ENCODE peak calls at places on chromosomes 2 and 18, in ten cellular contexts. H is heart left ventricle, E is Caco-2, M is HCT116, O is psoas muscle, Z is DND-41, I is pancreas, B is neural progenitor cell, U is uterus, S is heart right ventricle. F is an unnamed sample. For H3K4me1, the result is how much of the 10 kb centered on the place peaks cover.

GRCh38 chr2:170643346-170643745 is 71.8 kb upstream of the SP5 start:
- DNase-seq in E (no peak), I (no peak), S (no peak), O (no peak), M (no peak), H (no peak), Z (no peak), B (no peak), U (no peak), F (no peak)

GRCh38 chr18:13501896-13502295 is 224.5 kb downstream of the FAM210A start:
- DNase-seq in S (no peak), O (no peak), U (no peak), M (no peak), E (no peak), H (no peak), Z (no peak), B (no peak), I (no peak), F (no peak)

GRCh38 chr2:25071962-25072361 is 30.1 kb downstream of the EFR3B start:
- DNase-seq in S (no peak), H (no peak), E (no peak), B (no peak), Z (no peak), I (no peak), O (no peak), M (no peak), U (no peak), F (no peak)

GRCh38 chr18:50133526-50133925 is 61.4 kb downstream of the MYO5B start:
- DNase-seq in I (no peak), Z (no peak), E (no peak), B (no peak), H (no peak), S (no peak), U (no peak), M (no peak), O (no peak), F (no peak)

GRCh38 chr2:85584857-85585780 is 888 bp downstream of the VAMP5 start:
- DNase-seq in O (peak), H (peak), S (no peak), B (no peak), U (peak), Z (peak), I (peak), E (peak), M (no peak), F (peak)

GRCh38 chr2:133389569-133389968 is 178.7 kb downstream of the NCKAP5 start:
- DNase-seq in E (no peak), O (no peak), H (no peak), I (no peak), Z (no peak), B (no peak), M (no peak), S (no peak), U (no peak), F (no peak)

GRCh38 chr2:8630676-8631464 is 51.0 kb upstream of the ID2 start:
- DNase-seq in I (no peak), O (no peak), S (no peak), E (no peak), H (no peak), Z (no peak), M (no peak), U (no peak), B (no peak), F (no peak)

GRCh38 chr2:177689623-177690022 is 297.1 kb downstream of the AGPS start:
- DNase-seq in S (no peak), M (no peak), H (no peak), U (no peak), I (no peak), O (no peak), Z (peak), E (no peak), B (peak), F (no peak)

DNA sequence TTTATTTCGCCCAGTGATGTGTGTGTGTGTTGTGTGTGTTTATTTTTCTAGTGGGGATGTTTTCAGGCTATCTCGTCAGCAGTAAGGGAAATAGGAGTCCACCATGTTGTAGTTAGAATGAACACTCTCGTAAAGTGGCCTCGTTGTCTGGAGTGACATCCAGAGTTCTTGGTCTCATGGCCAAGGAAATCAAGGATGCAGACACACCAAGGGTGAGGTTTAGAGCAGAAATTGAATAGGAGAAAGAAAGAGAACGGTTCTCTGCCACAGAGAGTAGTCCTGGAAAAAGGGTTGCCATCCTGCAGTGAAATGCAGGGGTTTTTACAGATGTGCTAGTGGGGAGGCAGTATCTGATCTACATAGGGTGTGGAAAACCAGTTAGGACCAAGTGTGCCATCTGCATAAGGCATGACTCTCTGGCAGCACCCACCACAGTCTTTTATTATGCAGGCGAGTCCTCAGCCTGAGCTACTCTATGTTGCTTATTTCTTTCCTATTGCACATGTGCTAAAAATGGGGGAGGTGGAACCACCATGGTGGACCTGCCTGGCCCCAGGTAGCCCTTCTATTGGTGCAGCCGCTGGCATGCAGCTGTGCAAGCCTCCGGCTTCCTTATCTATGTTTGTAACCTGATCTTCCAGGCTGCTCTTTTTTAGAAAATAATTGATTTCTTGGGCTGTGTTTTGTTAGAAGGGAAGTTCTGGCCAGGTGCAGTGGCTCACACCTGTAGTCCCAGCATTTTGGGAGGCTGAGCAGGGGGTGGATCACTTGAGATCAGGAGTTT is 23.2 kb downstream of the RALB start:
- DNase-seq in M (no peak), U (no peak), Z (no peak), S (no peak), B (no peak), O (no peak), H (no peak), I (peak), E (no peak), F (no peak)
- H3K4me1 ChIP-seq in M (under half), U (under half), Z (under half), S (under half), B (under half), O (under half), H (under half), I (under half), E (under half), F (under half)

DNA sequence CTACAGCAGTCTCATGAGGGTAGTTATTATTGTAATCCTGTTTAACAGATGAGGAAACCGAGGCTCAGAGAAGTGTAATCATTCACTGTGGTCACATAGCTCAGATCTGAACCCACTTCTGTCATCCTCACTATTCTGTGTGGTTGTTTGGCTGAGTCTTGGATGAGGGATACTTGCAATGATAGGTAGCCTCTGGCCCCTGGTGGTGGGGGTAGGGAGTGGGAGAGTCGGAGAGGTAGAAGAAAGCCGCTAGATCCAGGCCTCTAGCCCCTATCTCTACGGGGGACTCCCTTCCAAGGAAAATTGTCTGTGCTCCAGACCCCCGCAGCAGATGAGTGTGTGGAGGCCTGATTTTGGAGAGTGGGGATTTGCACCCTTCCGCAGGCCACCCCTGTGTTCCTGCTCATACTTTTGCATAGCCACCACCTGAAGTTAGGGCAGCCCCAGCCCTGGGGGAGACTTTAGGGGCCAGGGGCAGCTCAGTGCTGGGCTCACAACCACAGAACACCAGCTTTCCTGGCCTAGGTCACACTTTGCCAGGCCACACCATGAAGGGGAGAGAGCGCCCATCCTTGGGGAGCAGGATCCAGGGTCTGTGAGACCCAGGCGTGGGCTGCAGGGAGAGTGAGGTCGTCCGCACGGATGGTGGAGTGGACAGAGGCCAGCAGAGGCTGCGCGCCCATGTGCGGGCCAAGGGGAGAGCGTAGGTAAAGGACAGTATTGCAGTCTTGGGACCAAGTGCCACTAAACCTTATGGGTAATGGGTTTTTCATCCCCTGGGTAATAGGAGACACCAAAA is 148.1 kb downstream of the GLI2 start:
- DNase-seq in E (no peak), H (no peak), U (no peak), M (no peak), S (no peak), Z (no peak), I (no peak), O (no peak), B (peak), F (no peak)
- TF ChIP-seq CTCF in E (peak), H (no peak), U (no peak), M (peak), S (no peak), Z (no peak), I (no peak), O (no peak), B (peak), F (no peak)

GRCh38 chr2:191970867-191971266 is 124.0 kb upstream of the CAVIN2 start:
- DNase-seq in B (no peak), S (no peak), O (no peak), Z (no peak), I (no peak), H (no peak), U (no peak), E (no peak), M (no peak), F (no peak)

GRCh38 chr2:191977754-191978153 is 130.9 kb upstream of the CAVIN2 start:
- DNase-seq in U (no peak), O (no peak), Z (no peak), I (no peak), M (no peak), E (no peak), S (no peak), H (no peak), B (no peak), F (no peak)

GRCh38 chr2:191974676-191975075 is 127.8 kb upstream of the CAVIN2 start:
- DNase-seq in I (no peak), O (no peak), S (no peak), Z (no peak), M (no peak), B (no peak), H (no peak), U (no peak), E (no peak), F (no peak)

GRCh38 chr2:191979221-191979730 is 132.4 kb upstream of the CAVIN2 start:
- DNase-seq in I (no peak), Z (no peak), E (no peak), U (no peak), O (no peak), S (no peak), H (no peak), B (no peak), M (no peak), F (no peak)

GRCh38 chr2:191976436-191976835 is 129.5 kb upstream of the CAVIN2 start:
- DNase-seq in E (no peak), U (no peak), M (no peak), O (no peak), B (no peak), I (no peak), S (no peak), H (no peak), Z (no peak), F (no peak)
- H3K4me3 ChIP-seq in E (no peak), U (no peak), M (no peak), O (no peak), B (no peak), I (no peak), S (no peak), H (no peak), Z (no peak), F (no peak)

GRCh38 chr2:69163556-69163955 is 150.6 kb downstream of the ANTXR1 start:
- DNase-seq in O (no peak), Z (no peak), B (no peak), M (no peak), U (no peak), S (no peak), I (no peak), H (no peak), E (no peak), F (no peak)
- H3K4me1 ChIP-seq in O (under half), Z (under half), B (under half), M (under half), U (under half), S (half or more), I (under half), H (under half), E (under half), F (under half)

GRCh38 chr2:205679410-205680009 is 2.8 kb upstream of the NRP2 start:
- DNase-seq in S (no peak), B (no peak), Z (no peak), U (no peak), E (peak), O (no peak), I (no peak), M (no peak), H (no peak), F (no peak)

GRCh38 chr2:205681836-205682238 is 464 bp upstream of the NRP2 start:
- DNase-seq in M (no peak), O (no peak), Z (no peak), B (peak), S (no peak), E (no peak), I (no peak), U (peak), H (no peak), F (no peak)

GRCh38 chr2:205678743-205679142 is 3.6 kb upstream of the NRP2 start:
- DNase-seq in E (peak), I (no peak), U (no peak), M (no peak), H (no peak), Z (no peak), O (no peak), B (no peak), S (no peak), F (no peak)

GRCh38 chr2:205680903-205681302 is 1.4 kb upstream of the NRP2 start:
- DNase-seq in H (no peak), E (peak), S (no peak), Z (no peak), O (no peak), U (no peak), M (no peak), I (no peak), B (no peak), F (no peak)

DNA sequence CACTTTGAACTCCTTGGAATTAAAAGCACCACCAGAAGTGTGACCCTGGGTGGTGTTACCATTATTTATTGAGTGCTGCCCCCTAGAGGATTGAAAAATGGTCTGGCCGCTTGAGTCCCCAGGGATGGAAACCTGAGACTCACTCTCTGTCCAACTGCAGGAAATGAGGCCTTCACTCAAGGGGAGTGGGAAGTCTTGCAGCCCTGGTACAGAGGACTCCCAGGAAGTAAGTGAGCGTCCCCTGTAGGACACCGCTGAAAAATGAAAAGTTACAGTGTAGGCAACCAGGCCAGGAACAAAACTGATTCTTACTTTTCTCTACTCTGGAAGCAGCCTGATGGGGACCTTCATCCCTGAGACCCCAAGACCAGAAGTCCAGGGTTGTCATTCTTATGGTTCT is 2.2 kb upstream of the NRP2 start:
- DNase-seq in M (peak), E (peak), B (peak), U (peak), O (no peak), I (peak), Z (peak), S (no peak), H (peak), F (peak)
- TF ChIP-seq CTCF in M (peak), E (peak), B (peak), U (peak), O (peak), I (peak), Z (peak), S (peak), H (peak), F (peak)

GRCh38 chr2:867296-867695 is 83.4 kb upstream of the SNTG2 start:
- DNase-seq in U (no peak), O (no peak), Z (no peak), B (no peak), E (no peak), I (no peak), S (no peak), M (no peak), H (no peak), F (no peak)

GRCh38 chr2:869894-870293 is 80.8 kb upstream of the SNTG2 start:
- DNase-seq in H (no peak), S (no peak), I (no peak), Z (peak), B (no peak), U (no peak), E (no peak), O (no peak), M (no peak), F (no peak)

GRCh38 chr2:870426-870825 is 80.2 kb upstream of the SNTG2 start:
- DNase-seq in U (no peak), I (no peak), M (no peak), Z (peak), E (no peak), O (no peak), B (no peak), S (no peak), H (no peak), F (no peak)

GRCh38 chr2:871175-871727 is 79.4 kb upstream of the SNTG2 start:
- DNase-seq in E (no peak), I (no peak), B (no peak), S (no peak), U (no peak), O (no peak), Z (no peak), H (no peak), M (no peak), F (no peak)

GRCh38 chr2:869357-869871 is 81.2 kb upstream of the SNTG2 start:
- DNase-seq in I (no peak), E (no peak), M (no peak), O (no peak), U (no peak), B (no peak), H (no peak), Z (peak), S (no peak), F (no peak)
- H3K4me3 ChIP-seq in I (no peak), E (no peak), M (no peak), O (no peak), U (no peak), B (no peak), H (no peak), Z (peak), S (no peak), F (no peak)

DNA sequence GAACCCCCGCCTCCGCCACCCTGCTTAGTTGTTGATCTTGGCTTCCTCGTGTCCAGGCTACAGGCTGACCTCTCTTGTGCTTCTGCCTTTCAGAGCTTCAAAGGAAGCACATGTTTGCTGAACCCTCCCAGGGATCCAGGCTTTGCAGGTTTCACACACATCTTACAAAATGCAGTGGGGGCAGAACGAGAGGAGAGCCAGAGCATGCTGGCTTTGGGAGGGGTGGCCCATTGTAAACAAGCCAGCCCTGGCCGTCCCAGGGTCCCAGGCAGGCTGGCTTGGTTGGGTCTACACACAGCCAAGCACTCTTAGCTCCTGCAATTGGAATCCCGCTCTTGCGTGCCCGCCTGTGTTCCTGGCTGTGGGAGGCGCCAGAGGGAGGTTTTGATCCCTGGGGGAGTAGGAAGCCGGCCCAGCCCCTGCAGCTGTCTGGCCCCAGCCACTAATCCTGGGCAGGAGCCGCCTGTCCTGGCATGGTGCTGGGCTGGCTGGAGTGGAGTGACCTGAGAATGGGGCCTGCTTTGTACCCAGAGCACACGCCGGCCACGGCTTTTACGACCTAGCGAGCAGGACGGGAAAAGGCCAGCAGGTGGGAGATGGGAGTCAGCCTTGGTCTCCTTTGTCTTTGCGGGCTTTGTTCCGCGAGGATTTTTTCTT is 53.9 kb downstream of the SH3BP4 start:
- DNase-seq in E (peak), I (peak), O (peak), B (peak), H (peak), S (peak), Z (no peak), M (no peak), U (peak), F (no peak)
- H3K4me1 ChIP-seq in E (half or more), I (half or more), O (under half), B (under half), H (under half), S (under half), Z (under half), M (half or more), U (under half), F (half or more)

F was measured in PC-9.